ENCODE peak calls at places on chromosome 14, in six cellular contexts. D, E, A, K, N and X are unnamed samples.

GRCh38 chr14:29846339-29847129 is 81.1 kb downstream of the PRKD1 start:
- DNase-seq in D (no peak), E (no peak), A (no peak), K (no peak), N (peak; percentile 69), X (peak; percentile 24)

GRCh38 chr14:68307769-68308168 is 485.1 kb downstream of the ZFP36L1 start:
- DNase-seq in D (no peak), E (peak; percentile 87), A (no peak), K (no peak), N (peak; percentile 43), X (no peak)

GRCh38 chr14:51999084-51999483 is 9.7 kb downstream of the RTRAF start:
- DNase-seq in D (no peak), E (peak; percentile 55), A (peak; percentile 19), K (no peak), N (peak; percentile 56), X (no peak)

GRCh38 chr14:43894534-43894933 is 612.5 kb downstream of the FSCB start:
- DNase-seq in D (no peak), E (no peak), A (peak; percentile 56), K (no peak), N (peak; percentile 0), X (no peak)

GRCh38 chr14:96944297-96944696 is 147.1 kb downstream of the VRK1 start:
- DNase-seq in D (no peak), E (no peak), A (no peak), K (no peak), N (no peak), X (no peak)

GRCh38 chr14:60204843-60205774 is 39.9 kb upstream of the DHRS7 start:
- DNase-seq in D (no peak), E (no peak), A (no peak), K (no peak), N (no peak), X (no peak)

GRCh38 chr14:59055439-59056045 is 132.9 kb upstream of the DAAM1 start:
- DNase-seq in D (no peak), E (peak; percentile 70), A (peak; percentile 92), K (no peak), N (peak; percentile 72), X (peak; percentile 28)

GRCh38 chr14:90495357-90496276 is 98.8 kb downstream of the CALM1 start:
- DNase-seq in D (no peak), E (peak; percentile 45), A (peak; percentile 69), K (peak; percentile 61), N (peak; percentile 75), X (peak; percentile 83)

GRCh38 chr14:105182296-105183020 is 1.3 kb upstream of the NUDT14 start:
- DNase-seq in D (no peak), E (no peak), A (no peak), K (no peak), N (no peak), X (no peak)

GRCh38 chr14:90721619-90722305 is 94.5 kb downstream of the TTC7B start:
- DNase-seq in D (no peak), E (no peak), A (peak; percentile 50), K (no peak), N (peak; percentile 68), X (peak; percentile 43)

GRCh38 chr14:57918791-57919190 is 52.9 kb upstream of the SLC35F4 start:
- DNase-seq in D (no peak), E (no peak), A (no peak), K (no peak), N (no peak), X (no peak)

GRCh38 chr14:75361751-75362433 is 65.9 kb upstream of the JDP2 start:
- DNase-seq in D (no peak), E (peak; percentile 64), A (peak; percentile 19), K (no peak), N (no peak), X (peak; percentile 8)

GRCh38 chr14:99699071-99699760 is 15.1 kb downstream of the CYP46A1 start:
- DNase-seq in D (no peak), E (no peak), A (no peak), K (no peak), N (no peak), X (no peak)

GRCh38 chr14:102907303-102907844 is 15.1 kb upstream of the AMN start:
- DNase-seq in D (no peak), E (no peak), A (no peak), K (no peak), N (no peak), X (no peak)

GRCh38 chr14:102699416-102700110 is 77.7 kb upstream of the TRAF3 start:
- DNase-seq in D (no peak), E (no peak), A (peak; percentile 51), K (no peak), N (peak; percentile 33), X (no peak)

GRCh38 chr14:25349269-25349668 is 299.3 kb upstream of the STXBP6 start:
- DNase-seq in D (no peak), E (no peak), A (no peak), K (no peak), N (no peak), X (no peak)

GRCh38 chr14:104091927-104092771 is 6.6 kb downstream of the ASPG start:
- DNase-seq in D (peak; percentile 22), E (no peak), A (no peak), K (no peak), N (no peak), X (no peak)

GRCh38 chr14:36824854-36825253 is 163.2 kb downstream of the PAX9 start:
- DNase-seq in D (no peak), E (no peak), A (no peak), K (no peak), N (no peak), X (no peak)

GRCh38 chr14:36829547-36829946 is 167.9 kb downstream of the PAX9 start:
- DNase-seq in D (no peak), E (no peak), A (no peak), K (no peak), N (no peak), X (no peak)

GRCh38 chr14:36823651-36824050 is 162.0 kb downstream of the PAX9 start:
- DNase-seq in D (no peak), E (no peak), A (no peak), K (no peak), N (no peak), X (no peak)

GRCh38 chr14:36827861-36828260 is 166.2 kb downstream of the PAX9 start:
- DNase-seq in D (no peak), E (no peak), A (no peak), K (no peak), N (no peak), X (peak; percentile 20)

GRCh38 chr14:36826614-36827013 is 165.0 kb downstream of the PAX9 start:
- DNase-seq in D (no peak), E (no peak), A (no peak), K (no peak), N (no peak), X (no peak)
- TF ChIP-seq CTCF in D (no peak), E (no peak), A (no peak), K (no peak), N (no peak), X (no peak)

GRCh38 chr14:53999061-53999488 is 42.5 kb upstream of the BMP4 start:
- DNase-seq in D (no peak), E (peak; percentile 61), A (no peak), K (no peak), N (peak; percentile 76), X (no peak)

GRCh38 chr14:54000341-54000811 is 43.8 kb upstream of the BMP4 start:
- DNase-seq in D (no peak), E (no peak), A (no peak), K (no peak), N (peak; percentile 53), X (peak; percentile 6)

GRCh38 chr14:54002653-54003052 is 46.0 kb upstream of the BMP4 start:
- DNase-seq in D (no peak), E (peak; percentile 59), A (no peak), K (no peak), N (peak; percentile 74), X (no peak)

GRCh38 chr14:54003064-54003463 is 46.4 kb upstream of the BMP4 start:
- DNase-seq in D (no peak), E (no peak), A (peak; percentile 13), K (no peak), N (peak; percentile 16), X (no peak)

GRCh38 chr14:54001189-54001878 is 44.7 kb upstream of the BMP4 start:
- DNase-seq in D (no peak), E (no peak), A (no peak), K (no peak), N (no peak), X (peak; percentile 6)
- TF ChIP-seq CTCF in D (no peak), E (no peak), A (peak; percentile 36), K (no peak), N (no peak), X (no peak)

DNA sequence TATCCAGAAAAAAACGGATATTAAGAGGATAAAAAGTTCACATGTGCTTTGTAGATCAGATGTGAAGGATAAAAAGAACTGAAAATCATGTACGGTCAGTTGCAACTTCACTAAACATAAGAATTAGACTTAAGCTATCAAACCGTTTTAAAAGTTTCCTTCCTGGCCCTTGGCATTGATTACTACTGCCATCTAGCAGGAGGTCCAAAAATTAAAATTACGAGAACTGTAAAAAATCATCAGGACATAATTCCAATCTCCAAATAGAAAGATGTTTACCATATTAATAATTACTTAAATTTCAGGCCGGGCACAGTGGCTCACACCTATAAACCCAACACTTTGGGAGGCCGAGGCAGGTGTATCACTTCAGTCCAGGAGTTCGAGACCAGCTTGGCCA is 7.9 kb downstream of the WDR89 start:
- DNase-seq in D (no peak), E (no peak), A (peak; percentile 13), K (no peak), N (no peak), X (no peak)
- TF ChIP-seq CTCF in D (peak; percentile 17), E (peak; percentile 17), A (peak; percentile 49), K (no peak), N (peak; percentile 29), X (no peak)

GRCh38 chr14:50260511-50260910 is 29.1 kb upstream of the SOS2 start:
- DNase-seq in D (no peak), E (peak; percentile 49), A (peak; percentile 71), K (no peak), N (peak; percentile 52), X (peak; percentile 52)
- TF ChIP-seq CTCF in D (peak; percentile 52), E (peak; percentile 68), A (peak; percentile 72), K (peak; percentile 26), N (peak; percentile 57), X (peak; percentile 27)

GRCh38 chr14:93049867-93050331 is 65.8 kb downstream of the ITPK1 start:
- DNase-seq in D (no peak), E (no peak), A (no peak), K (no peak), N (no peak), X (no peak)
- TF ChIP-seq CTCF in D (no peak), E (no peak), A (no peak), K (no peak), N (no peak), X (no peak)